ENCODE peak calls at places on chromosomes 12 and 14, in eight cellular contexts. E is Calu3, M is HL-60, P is cardiac fibroblast, C is HepG2, H is cardiac muscle cell, V is fibroblast of pulmonary artery, W is HFF-Myc. S is an unnamed sample.

GRCh38 chr14:67919259-67919658 is 99.7 kb downstream of the RAD51B start:
- DNase-seq in V (peak; percentile 18), E (no peak), M (no peak), W (no peak), C (no peak), P (no peak), H (peak; percentile 56), S (no peak)

GRCh38 chr14:78154827-78155226 is 15.3 kb upstream of the NRXN3 start:
- DNase-seq in P (no peak), E (peak; percentile 34), M (no peak), V (no peak), H (no peak), W (no peak), C (no peak), S (no peak)

GRCh38 chr12:56571131-56571530 is 49.5 kb downstream of the RBMS2 start:
- DNase-seq in C (no peak), M (no peak), H (peak; percentile 36), V (peak; percentile 37), P (no peak), W (no peak), E (no peak), S (no peak)

GRCh38 chr12:68790952-68791234 is 17.1 kb upstream of the MDM2 start:
- DNase-seq in W (no peak), M (no peak), C (no peak), E (no peak), H (no peak), P (no peak), V (no peak), S (no peak)

GRCh38 chr14:92495041-92495440 is 18.5 kb upstream of the RIN3 start:
- DNase-seq in V (peak; percentile 60), C (no peak), E (no peak), H (peak; percentile 50), P (peak; percentile 78), M (peak; percentile 73), W (no peak), S (peak; percentile 96)

GRCh38 chr12:39441963-39442894 is 691 bp downstream of the KIF21A start:
- DNase-seq in P (peak; percentile 32), E (peak; percentile 24), H (peak; percentile 46), V (peak; percentile 23), W (no peak), C (peak; percentile 39), M (no peak), S (no peak)

GRCh38 chr12:96383991-96384390 is 16.2 kb downstream of the CDK17 start:
- DNase-seq in W (no peak), V (peak; percentile 58), P (peak; percentile 73), H (peak; percentile 70), E (no peak), C (no peak), M (no peak), S (no peak)

GRCh38 chr14:35174342-35174741 is 52.0 kb downstream of the PRORP start:
- DNase-seq in W (no peak), M (no peak), P (no peak), E (no peak), V (no peak), C (no peak), H (no peak), S (no peak)

GRCh38 chr12:111720457-111720856 is 34.6 kb downstream of the ACAD10 start:
- DNase-seq in E (no peak), C (no peak), P (no peak), H (no peak), V (no peak), M (no peak), W (no peak), S (no peak)

GRCh38 chr14:38589747-38590350 is 334.0 kb upstream of the CLEC14A start:
- DNase-seq in V (no peak), P (no peak), E (no peak), C (no peak), M (no peak), W (no peak), H (no peak), S (no peak)

GRCh38 chr14:99036594-99037293 is 235.3 kb downstream of the BCL11B start:
- DNase-seq in M (peak; percentile 95), V (no peak), C (no peak), P (no peak), E (no peak), H (no peak), W (no peak), S (peak; percentile 81)

GRCh38 chr12:49309361-49309760 is 13.7 kb upstream of the TROAP start:
- DNase-seq in W (no peak), C (no peak), H (no peak), E (no peak), V (no peak), M (no peak), P (no peak), S (no peak)
- TF ChIP-seq CTCF in W (no peak), C (no peak), H (no peak), E (no peak), V (no peak), M (no peak), P (no peak), S (no peak)

GRCh38 chr12:71731439-71732356 is 23.0 kb upstream of the RAB21 start:
- DNase-seq in C (peak; percentile 79), W (no peak), H (peak; percentile 83), P (peak; percentile 36), V (peak; percentile 84), M (no peak), E (peak; percentile 46), S (no peak)
- TF ChIP-seq CTCF in C (peak; percentile 73), W (no peak), H (no peak), P (no peak), V (no peak), M (no peak), E (no peak), S (no peak)

DNA sequence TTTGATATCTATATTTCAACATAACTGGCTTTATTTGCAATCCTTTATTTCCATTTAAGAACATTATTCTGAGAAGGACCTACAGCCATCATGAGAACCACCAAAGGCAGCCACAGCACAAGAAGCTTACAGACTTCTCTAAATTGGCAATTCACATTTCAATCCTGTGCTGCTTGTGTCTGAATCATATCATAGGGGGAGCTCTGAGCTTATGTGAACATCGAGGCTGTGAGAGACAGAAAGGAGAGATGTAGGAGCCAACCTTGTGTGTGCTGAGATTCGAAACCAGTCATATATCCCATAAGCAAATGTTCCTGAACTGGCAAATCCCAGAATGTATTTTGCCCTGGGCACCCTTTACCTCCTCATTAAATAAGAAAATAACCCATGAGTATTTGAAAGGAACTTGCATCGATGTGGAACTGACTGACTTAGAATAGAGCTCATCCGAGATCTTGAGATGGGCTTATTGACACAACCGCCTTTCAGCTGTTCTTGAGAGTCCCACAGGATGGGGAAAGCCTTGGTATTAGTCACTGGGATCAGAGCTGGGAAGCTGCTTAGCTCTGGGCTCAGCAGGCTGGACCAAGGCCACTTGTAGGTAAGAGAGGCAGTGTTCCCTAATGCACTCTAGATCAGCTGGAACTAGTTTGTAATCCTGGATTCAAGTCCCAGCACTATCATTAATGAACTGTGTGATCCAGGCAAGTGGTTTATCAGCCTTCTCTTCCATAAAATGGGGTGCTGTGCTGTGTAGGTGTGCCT is 329.8 kb downstream of the CACNA1C start:
- DNase-seq in V (no peak), H (peak; percentile 36), W (no peak), C (no peak), P (peak; percentile 21), M (no peak), E (no peak), S (no peak)
- TF ChIP-seq CTCF in V (no peak), H (peak; percentile 7), W (no peak), C (no peak), P (no peak), M (no peak), E (no peak), S (no peak)

DNA sequence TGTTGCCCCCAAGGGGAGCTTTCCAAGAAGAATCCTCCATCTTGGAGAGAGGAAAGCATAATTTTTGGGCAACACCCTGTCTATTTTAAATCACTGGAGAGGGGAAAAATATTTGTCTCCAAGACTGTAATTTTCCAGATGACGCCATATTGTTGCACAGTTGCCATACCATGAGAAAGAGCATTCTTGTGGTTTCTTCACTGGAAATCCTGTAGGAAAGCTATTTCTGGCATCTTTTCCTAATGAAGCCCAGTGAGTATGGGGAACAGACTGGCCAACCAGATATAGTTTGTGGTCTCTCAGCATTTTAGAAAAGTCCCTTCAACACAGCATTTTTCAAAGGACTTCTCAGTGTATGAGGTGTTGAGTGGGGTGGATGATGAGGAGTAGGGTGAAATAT is 88.1 kb upstream of the MANSC4 start:
- DNase-seq in M (no peak), C (no peak), H (peak; percentile 94), V (peak; percentile 84), E (no peak), W (peak; percentile 88), P (peak; percentile 78), S (no peak)
- TF ChIP-seq CTCF in M (no peak), C (no peak), H (no peak), V (no peak), E (no peak), W (no peak), P (no peak), S (no peak)

DNA sequence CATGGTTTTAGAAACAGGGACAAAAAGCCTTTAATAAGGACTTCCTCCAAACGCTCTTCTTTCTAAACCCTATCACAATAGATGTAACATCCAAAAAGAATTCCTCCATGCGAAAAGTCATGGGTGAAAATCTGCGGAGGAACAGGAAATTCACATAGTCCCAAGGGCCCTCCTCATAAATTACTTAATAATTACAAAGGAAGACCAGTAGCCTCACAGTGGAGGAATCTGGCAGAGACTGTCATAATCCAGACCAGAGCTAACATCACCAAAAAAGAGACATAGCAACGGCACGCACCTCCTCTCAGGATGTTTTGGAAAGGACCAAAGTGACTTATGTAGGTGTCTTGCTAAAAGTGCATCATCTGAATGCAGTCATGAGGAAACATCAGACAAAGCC is 165.7 kb downstream of the ANO2 start:
- DNase-seq in P (no peak), C (no peak), W (no peak), H (no peak), E (no peak), V (no peak), M (no peak), S (no peak)
- TF ChIP-seq CTCF in P (no peak), C (no peak), W (no peak), H (no peak), E (no peak), V (no peak), M (no peak), S (no peak)

GRCh38 chr14:75514673-75515630 is 7.3 kb upstream of the BATF start:
- DNase-seq in C (no peak), W (no peak), E (peak; percentile 15), H (peak; percentile 31), M (peak; percentile 57), V (no peak), P (peak; percentile 32), S (no peak)
- TF ChIP-seq CTCF in C (no peak), W (peak; percentile 31), E (no peak), H (peak; percentile 3), M (no peak), V (peak; percentile 31), P (peak; percentile 37), S (no peak)

GRCh38 chr14:54338696-54339317 is 58.0 kb upstream of the CDKN3 start:
- DNase-seq in W (peak; percentile 49), M (no peak), C (no peak), V (peak; percentile 77), P (peak; percentile 62), E (peak; percentile 12), H (peak; percentile 80), S (no peak)
- TF ChIP-seq CTCF in W (peak; percentile 72), M (no peak), C (peak; percentile 55), V (peak; percentile 68), P (peak; percentile 54), E (peak; percentile 31), H (peak; percentile 66), S (no peak)